ENCODE peak calls at places on chromosomes 16 and 17, in nine cellular contexts. U is fibroblast of the aortic adventitia, Y is GM12865, S is tibial artery, T is OCI-LY7, B is fibroblast of lung, L is endodermal cell, H is neural progenitor cell, Z is gastrocnemius medialis. F is an unnamed sample.

GRCh38 chr17:62703776-62704380 is 76.4 kb downstream of the MRC2 start:
- DNase-seq in U (peak; percentile 44), Y (peak; percentile 69), S (peak; percentile 79), T (peak; percentile 51), B (peak; percentile 60), L (peak; percentile 97), H (peak; percentile 92), Z (peak; percentile 28), F (peak; percentile 62)

GRCh38 chr17:36608794-36609497 is 7.6 kb downstream of the MRM1 start:
- DNase-seq in U (peak; percentile 73), Y (peak; percentile 48), S (no peak), T (peak; percentile 49), B (peak; percentile 72), L (peak; percentile 90), H (peak; percentile 69), Z (no peak), F (peak; percentile 79)

GRCh38 chr16:85348921-85349334 is 236.7 kb upstream of the CIBAR2 start:
- DNase-seq in U (no peak), Y (no peak), S (no peak), T (no peak), B (no peak), L (peak; percentile 26), H (no peak), Z (no peak), F (no peak)

GRCh38 chr16:27789595-27790241 is 239.8 kb downstream of the KATNIP start:
- DNase-seq in U (no peak), Y (no peak), S (no peak), T (no peak), B (no peak), L (no peak), H (no peak), Z (no peak), F (no peak)

GRCh38 chr16:79360267-79360666 is 240.3 kb downstream of the MAF start:
- DNase-seq in U (no peak), Y (no peak), S (no peak), T (no peak), B (no peak), L (no peak), H (no peak), Z (no peak), F (no peak)

GRCh38 chr17:21021208-21021803 is 21.5 kb downstream of the USP22 start:
- DNase-seq in U (no peak), Y (no peak), S (no peak), T (no peak), B (no peak), L (no peak), H (no peak), Z (no peak), F (no peak)

GRCh38 chr16:56353054-56353921 is 72.1 kb downstream of the AMFR start:
- DNase-seq in U (no peak), Y (no peak), S (peak; percentile 57), T (no peak), B (no peak), L (peak; percentile 31), H (no peak), Z (peak; percentile 1), F (no peak)

GRCh38 chr16:4982056-4982867 is 24.1 kb downstream of the SEC14L5 start:
- DNase-seq in U (no peak), Y (no peak), S (no peak), T (no peak), B (no peak), L (no peak), H (no peak), Z (peak; percentile 76), F (no peak)

GRCh38 chr17:74921045-74921681 is 1.9 kb downstream of the USH1G start:
- DNase-seq in U (no peak), Y (no peak), S (no peak), T (no peak), B (no peak), L (peak; percentile 80), H (no peak), Z (no peak), F (no peak)

GRCh38 chr17:6695051-6695450 is 18.1 kb downstream of the SLC13A5 start:
- DNase-seq in U (no peak), Y (no peak), S (no peak), T (no peak), B (no peak), L (no peak), H (no peak), Z (no peak), F (no peak)

GRCh38 chr16:47073223-47074155 is 70.3 kb downstream of the NETO2 start:
- DNase-seq in U (no peak), Y (no peak), S (peak; percentile 9), T (no peak), B (no peak), L (no peak), H (no peak), Z (no peak), F (no peak)

GRCh38 chr17:72466199-72466598 is 345.4 kb downstream of the SOX9 start:
- DNase-seq in U (peak; percentile 47), Y (peak; percentile 78), S (peak; percentile 27), T (no peak), B (peak; percentile 70), L (no peak), H (no peak), Z (no peak), F (peak; percentile 51)

GRCh38 chr17:77733576-77734296 is 224.8 kb upstream of the TNRC6C start:
- DNase-seq in U (no peak), Y (no peak), S (peak; percentile 28), T (no peak), B (no peak), L (peak; percentile 24), H (no peak), Z (no peak), F (no peak)

GRCh38 chr17:27756467-27757371 is 43.6 kb downstream of the NOS2 start:
- DNase-seq in U (peak; percentile 64), Y (peak; percentile 73), S (peak; percentile 63), T (peak; percentile 51), B (peak; percentile 48), L (peak; percentile 91), H (peak; percentile 64), Z (no peak), F (peak; percentile 72)

GRCh38 chr16:83807327-83807709 is 460 bp upstream of the HSBP1 start:
- DNase-seq in U (no peak), Y (peak; percentile 5), S (no peak), T (no peak), B (no peak), L (no peak), H (no peak), Z (no peak), F (no peak)

GRCh38 chr16:83807710-83808572 is at the start of gene HSBP1:
- DNase-seq in U (peak; percentile 87), Y (peak; percentile 96), S (peak; percentile 95), T (peak; percentile 96), B (peak; percentile 90), L (peak; percentile 98), H (peak; percentile 96), Z (peak; percentile 89), F (peak; percentile 92)

GRCh38 chr16:83808573-83809014 is 816 bp downstream of the HSBP1 start:
- DNase-seq in U (no peak), Y (no peak), S (no peak), T (no peak), B (no peak), L (no peak), H (no peak), Z (no peak), F (no peak)

GRCh38 chr16:83810906-83811305 is 3.1 kb downstream of the HSBP1 start:
- DNase-seq in U (peak; percentile 12), Y (no peak), S (no peak), T (no peak), B (no peak), L (no peak), H (no peak), Z (no peak), F (no peak)

DNA sequence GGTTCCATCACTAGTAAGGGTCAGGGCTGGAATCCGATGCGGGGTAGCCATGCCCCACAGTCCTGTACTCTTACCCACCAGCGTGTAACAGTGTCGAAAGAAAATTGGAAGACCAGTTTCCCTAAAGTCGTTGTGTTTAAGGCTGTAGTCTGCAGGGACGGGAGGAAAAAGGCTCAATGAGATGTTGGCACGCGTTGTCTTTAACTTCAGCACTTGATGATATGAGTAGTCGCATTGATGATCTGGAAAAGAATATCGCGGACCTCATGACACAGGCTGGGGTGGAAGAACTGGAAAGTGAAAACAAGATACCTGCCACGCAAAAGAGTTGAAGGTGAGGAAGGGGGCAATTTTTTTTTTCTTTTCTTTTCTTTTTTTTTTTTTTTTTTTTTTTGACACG is 1.3 kb downstream of the HSBP1 start:
- DNase-seq in U (no peak), Y (no peak), S (no peak), T (no peak), B (no peak), L (no peak), H (no peak), Z (no peak), F (no peak)
- H3K4me3 ChIP-seq in U (peak overlapping the region; percentile 92), Y (peak overlapping the region; percentile 89), S (peak overlapping the region; percentile 98), T (peak overlapping the region; percentile 95), B (peak overlapping the region; percentile 88), L (peak overlapping the region; percentile 96), H (peak overlapping the region; percentile 86), Z (peak overlapping the region; percentile 85), F (peak overlapping the region; percentile 89)

GRCh38 chr16:17544785-17545184 is 74.0 kb upstream of the XYLT1 start:
- DNase-seq in U (no peak), Y (peak; percentile 19), S (no peak), T (peak; percentile 4), B (no peak), L (peak; percentile 83), H (peak; percentile 47), Z (no peak), F (no peak)
- TF ChIP-seq CTCF in U (peak; percentile 19), Y (peak; percentile 23), S (no peak), T (peak; percentile 73), B (peak; percentile 26), L (peak; percentile 68), H (peak; percentile 55), Z (no peak), F (peak; percentile 3)

DNA sequence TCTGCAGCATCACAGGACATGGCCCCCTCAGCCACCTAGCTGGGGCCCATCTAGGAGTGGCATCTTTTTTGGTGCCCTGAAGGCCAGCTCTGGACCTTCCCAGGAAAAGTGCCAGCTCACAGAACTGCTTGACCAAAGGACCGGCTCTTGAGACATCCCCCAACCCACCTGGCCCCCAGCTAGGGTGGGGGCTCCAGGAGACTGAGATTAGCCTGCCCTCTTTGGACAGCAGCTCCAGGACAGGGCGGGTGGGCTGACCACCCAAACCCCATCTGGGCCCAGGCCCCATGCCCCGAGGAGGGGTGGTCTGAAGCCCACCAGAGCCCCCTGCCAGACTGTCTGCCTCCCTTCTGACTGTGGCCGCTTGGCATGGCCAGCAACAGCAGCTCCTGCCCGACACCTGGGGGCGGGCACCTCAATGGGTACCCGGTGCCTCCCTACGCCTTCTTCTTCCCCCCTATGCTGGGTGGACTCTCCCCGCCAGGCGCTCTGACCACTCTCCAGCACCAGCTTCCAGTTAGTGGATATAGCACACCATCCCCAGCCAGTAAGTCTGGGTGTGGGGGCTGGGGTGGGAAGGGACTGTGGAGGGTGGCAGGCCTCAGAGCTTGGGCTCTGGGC is 22.0 kb downstream of the RARA start:
- DNase-seq in U (no peak), Y (no peak), S (no peak), T (no peak), B (no peak), L (no peak), H (no peak), Z (no peak), F (no peak)
- H3K4me3 ChIP-seq in U (no peak overlapping the region), Y (no peak overlapping the region), S (no peak overlapping the region), T (no peak overlapping the region), B (no peak overlapping the region), L (no peak overlapping the region), H (no peak overlapping the region), Z (no peak overlapping the region), F (no peak overlapping the region)

DNA sequence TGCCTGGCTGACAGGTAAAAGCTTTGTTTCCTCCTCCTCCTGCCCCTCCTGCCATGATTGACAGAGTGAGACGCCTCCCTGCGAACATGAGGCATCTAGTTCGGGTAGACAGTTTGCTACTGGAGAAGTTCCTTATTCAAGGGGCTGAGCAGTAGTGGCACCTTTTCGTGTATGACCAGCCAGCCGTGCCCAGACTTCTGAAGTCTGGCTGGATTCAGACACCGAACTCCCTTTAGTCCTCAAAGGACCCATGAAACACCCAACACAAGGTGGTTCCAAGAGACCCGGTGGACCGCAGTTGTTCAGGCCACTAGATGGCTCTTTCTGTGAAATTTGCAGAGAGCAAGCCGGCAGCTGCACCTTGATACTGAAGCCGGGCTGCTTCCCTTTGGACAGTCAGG is 192.8 kb downstream of the XYLT1 start:
- DNase-seq in U (peak; percentile 45), Y (peak; percentile 61), S (no peak), T (peak; percentile 74), B (peak; percentile 15), L (peak; percentile 86), H (peak; percentile 50), Z (no peak), F (peak; percentile 1)
- TF ChIP-seq CTCF in U (peak; percentile 63), Y (peak; percentile 52), S (peak; percentile 24), T (peak; percentile 82), B (peak; percentile 25), L (peak; percentile 80), H (peak; percentile 53), Z (peak; percentile 33), F (peak; percentile 15)